ENCODE peak calls at places on chromosomes 6 and 20, in four cellular contexts. G is CD8-positive, alpha-beta T cell; S is SK-N-SH; Y is endodermal cell. L is an unnamed sample.
A peak's percentile ranks its signal among the peaks of the same experiment; 100 is the strongest.

GRCh38 chr20:1630186-1630585 is 10.4 kb upstream of the SIRPB1 start:
- DNase-seq in G (no peak), Y (no peak), S (no peak), L (no peak)

GRCh38 chr20:11894072-11894471 is 23.6 kb upstream of the BTBD3 start:
- DNase-seq in S (no peak), G (no peak), Y (no peak), L (no peak)

GRCh38 chr6:29011276-29011734 is 6.2 kb upstream of the ZNF311 start:
- DNase-seq in S (peak; percentile 72), Y (peak; percentile 85), G (peak; percentile 54), L (peak; percentile 77)

GRCh38 chr6:43060755-43061633 is 1.6 kb downstream of the KLC4 start:
- DNase-seq in G (no peak), Y (no peak), S (no peak), L (no peak)

GRCh38 chr6:82410151-82410621 is 46.6 kb downstream of the TPBG start:
- DNase-seq in Y (no peak), G (no peak), S (no peak), L (no peak)

GRCh38 chr20:47576516-47577033 is 74.9 kb downstream of the NCOA3 start:
- DNase-seq in S (peak; percentile 72), G (no peak), Y (peak; percentile 61), L (peak; percentile 53)

GRCh38 chr20:52094693-52095092 is 96.9 kb downstream of the ZFP64 start:
- DNase-seq in G (no peak), S (no peak), Y (no peak), L (no peak)

GRCh38 chr6:12886961-12887775 is 170.6 kb downstream of the PHACTR1 start:
- DNase-seq in Y (peak; percentile 62), G (no peak), S (no peak), L (no peak)

GRCh38 chr20:1897486-1897885 is 2.3 kb downstream of the SIRPA start:
- DNase-seq in Y (no peak), S (no peak), G (no peak), L (no peak)

GRCh38 chr6:125986956-125987617 is 747 bp downstream of the TRMT11 start:
- DNase-seq in S (peak; percentile 9), Y (no peak), G (no peak), L (no peak)

DNA sequence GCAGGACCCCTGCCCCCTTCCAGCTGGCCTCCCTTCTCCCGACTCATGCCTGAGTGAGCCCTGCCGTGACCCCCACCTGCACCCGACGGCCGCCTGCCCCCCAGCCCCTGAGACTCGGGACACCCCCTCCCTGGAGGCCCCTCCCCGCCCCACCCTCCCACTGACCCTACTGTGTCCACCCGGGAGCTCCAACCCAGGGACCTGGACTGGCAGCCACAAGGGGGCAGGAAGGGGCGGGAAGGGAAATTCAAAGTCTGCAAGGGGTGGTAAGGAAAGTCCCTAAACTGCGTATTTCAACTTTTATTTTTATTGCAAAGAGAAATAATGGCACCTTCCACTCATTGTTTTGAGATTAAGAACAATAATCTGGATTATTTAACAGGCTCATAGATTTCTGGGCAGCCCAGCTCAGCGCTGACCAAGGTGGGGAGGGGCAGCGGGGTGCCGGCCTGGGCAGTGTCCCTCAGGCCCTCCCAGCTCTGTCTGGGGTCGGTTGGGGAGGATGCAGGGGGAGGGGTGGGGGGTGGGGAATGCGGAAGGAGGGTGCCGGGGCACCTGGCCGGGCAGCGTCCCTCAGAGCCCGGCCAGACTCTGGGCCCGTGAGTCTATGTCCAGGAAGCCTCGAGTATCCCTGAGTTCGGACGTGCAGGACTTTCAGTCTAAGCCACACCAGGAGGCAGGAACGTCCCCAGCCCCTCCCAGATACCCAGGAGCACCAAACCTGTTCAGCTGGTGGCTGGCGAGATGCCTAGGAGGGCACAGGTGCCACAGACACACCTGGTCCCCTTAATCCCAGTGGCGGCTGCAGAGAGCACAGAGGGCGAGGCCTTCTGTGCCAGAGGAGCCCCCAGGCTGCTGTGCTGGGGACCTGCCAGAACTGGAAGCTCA is 1.3 kb upstream of the PTK6 start:
- DNase-seq in G (no peak), S (no peak), Y (no peak), L (no peak)
- TF ChIP-seq CTCF in G (peak; percentile 37), S (no peak), Y (peak; percentile 49), L (no peak)

GRCh38 chr20:57335392-57335791 is 5.8 kb downstream of the SPO11 start:
- DNase-seq in Y (no peak), G (no peak), S (no peak), L (no peak)
- TF ChIP-seq CTCF in Y (peak; percentile 20), G (no peak), S (no peak), L (no peak)

GRCh38 chr6:39982720-39983119 is 48.5 kb upstream of the MOCS1 start:
- DNase-seq in G (no peak), S (no peak), Y (no peak), L (no peak)

GRCh38 chr6:39978240-39978639 is 44.0 kb upstream of the MOCS1 start:
- DNase-seq in S (no peak), G (no peak), Y (no peak), L (no peak)

GRCh38 chr6:39983193-39983592 is 48.9 kb upstream of the MOCS1 start:
- DNase-seq in G (no peak), S (no peak), Y (no peak), L (no peak)

GRCh38 chr6:39979461-39980328 is 45.4 kb upstream of the MOCS1 start:
- DNase-seq in S (no peak), G (no peak), Y (no peak), L (no peak)

GRCh38 chr6:39980839-39981580 is 46.7 kb upstream of the MOCS1 start:
- DNase-seq in G (no peak), S (peak; percentile 59), Y (peak; percentile 71), L (peak; percentile 34)
- TF ChIP-seq CTCF in G (no peak), S (peak; percentile 52), Y (peak; percentile 78), L (peak; percentile 56)

DNA sequence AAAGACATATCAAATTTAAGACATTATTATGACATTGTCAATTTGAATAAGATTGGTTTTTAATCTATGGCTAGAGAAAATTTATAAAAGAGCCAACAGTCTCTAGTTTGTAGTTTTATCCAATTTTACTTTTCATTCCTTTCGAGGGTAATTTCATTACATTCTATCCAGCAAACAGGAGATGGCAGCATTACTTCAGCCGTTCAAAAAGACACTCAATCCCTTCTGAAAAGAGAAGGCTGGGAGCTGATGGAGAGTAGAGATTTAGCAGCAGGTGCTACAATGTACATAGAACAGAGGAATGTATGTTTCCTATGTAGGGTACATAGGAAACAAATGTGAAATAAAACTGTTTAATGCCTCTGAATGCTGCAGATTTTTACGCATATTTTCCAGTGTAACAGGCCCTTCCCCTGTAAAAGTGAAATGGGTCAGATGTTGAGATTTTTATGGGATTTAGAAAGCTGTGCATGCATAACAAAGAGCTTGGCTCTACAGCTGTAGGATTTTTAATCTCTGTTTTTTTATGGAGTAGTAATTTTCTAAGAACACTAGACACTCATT is 15.9 kb downstream of the RPS12 start:
- DNase-seq in G (no peak), S (peak; percentile 57), Y (no peak), L (no peak)
- TF ChIP-seq CTCF in G (no peak), S (peak; percentile 63), Y (peak; percentile 84), L (peak; percentile 65)

GRCh38 chr20:25160897-25161296 is 34.6 kb upstream of the ENTPD6 start:
- DNase-seq in Y (no peak), S (no peak), G (no peak), L (no peak)
- TF ChIP-seq CTCF in Y (no peak), S (no peak), G (no peak), L (no peak)

GRCh38 chr20:63858393-63859165 is 2.7 kb upstream of the ABHD16B start:
- DNase-seq in S (peak; percentile 70), G (no peak), Y (peak; percentile 79), L (peak; percentile 67)
- TF ChIP-seq CTCF in S (no peak), G (no peak), Y (peak; percentile 71), L (no peak)

GRCh38 chr6:121858310-121858709 is 422.9 kb downstream of the GJA1 start:
- DNase-seq in G (no peak), S (no peak), Y (no peak), L (no peak)
- TF ChIP-seq CTCF in G (no peak), S (no peak), Y (no peak), L (no peak)

GRCh38 chr6:31836676-31837611 is 9.4 kb downstream of the HSPA1B start:
- DNase-seq in Y (no peak), G (no peak), S (no peak), L (no peak)
- TF ChIP-seq CTCF in Y (no peak), G (no peak), S (peak; percentile 21), L (no peak)